ENCODE peak calls at places on chromosomes 16 and 17, in eight cellular contexts. F is effector memory CD4-positive, alpha-beta T cell; N is bronchial epithelial cell; E is fibroblast of the aortic adventitia; R is naive thymus-derived CD4-positive, alpha-beta T cell; Z is Caco-2; W is right cardiac atrium; M is CD8-positive, alpha-beta T cell. O is an unnamed sample.

GRCh38 chr16:22673463-22673862 is 140.5 kb upstream of the HS3ST2 start:
- DNase-seq in M (no peak), W (no peak), F (no peak), Z (no peak), R (no peak), E (no peak), N (no peak), O (no peak)

GRCh38 chr17:73323622-73324455 is 12.0 kb upstream of the CDC42EP4 start:
- DNase-seq in W (peak; percentile 64), M (no peak), F (no peak), N (peak; percentile 94), E (no peak), Z (no peak), R (no peak), O (no peak)

GRCh38 chr16:11475896-11476630 is 110.7 kb downstream of the LITAF start:
- DNase-seq in W (no peak), R (no peak), E (no peak), Z (no peak), N (no peak), F (no peak), M (no peak), O (no peak)

GRCh38 chr17:48560452-48560817 is 15.5 kb upstream of the HOXB2 start:
- DNase-seq in N (no peak), M (no peak), R (no peak), E (no peak), Z (no peak), W (no peak), F (no peak), O (no peak)

GRCh38 chr17:78412403-78412802 is 34.0 kb downstream of the PGS1 start:
- DNase-seq in Z (peak; percentile 44), M (no peak), E (no peak), W (no peak), N (no peak), R (peak; percentile 21), F (no peak), O (no peak)

GRCh38 chr16:84859681-84860080 is 39.9 kb downstream of the CRISPLD2 start:
- DNase-seq in R (no peak), W (no peak), Z (no peak), F (no peak), M (no peak), N (no peak), E (no peak), O (no peak)

GRCh38 chr17:17911003-17911613 is 61.1 kb downstream of the TOM1L2 start:
- DNase-seq in E (no peak), N (no peak), F (no peak), Z (no peak), M (no peak), R (no peak), W (no peak), O (no peak)

GRCh38 chr16:31253642-31254045 is 6.1 kb upstream of the ITGAM start:
- DNase-seq in Z (peak; percentile 19), R (no peak), E (no peak), W (peak; percentile 44), N (peak; percentile 7), F (no peak), M (no peak), O (no peak)

GRCh38 chr16:81649561-81649960 is 129.5 kb upstream of the PLCG2 start:
- DNase-seq in E (peak; percentile 27), W (no peak), N (no peak), M (no peak), F (no peak), R (no peak), Z (no peak), O (no peak)

GRCh38 chr16:66247516-66248089 is 118.9 kb upstream of the CDH5 start:
- DNase-seq in R (no peak), N (peak; percentile 20), M (no peak), F (no peak), W (peak; percentile 51), Z (no peak), E (peak; percentile 66), O (no peak)

GRCh38 chr16:85402910-85403692 is 210.0 kb upstream of the GSE1 start:
- DNase-seq in M (no peak), F (no peak), R (no peak), E (peak; percentile 43), Z (peak; percentile 7), N (no peak), W (peak; percentile 68), O (peak; percentile 79)

GRCh38 chr17:31631759-31632158 is 227.3 kb downstream of the COPRS start:
- DNase-seq in Z (no peak), F (no peak), R (no peak), W (no peak), E (no peak), M (no peak), N (no peak), O (no peak)

DNA sequence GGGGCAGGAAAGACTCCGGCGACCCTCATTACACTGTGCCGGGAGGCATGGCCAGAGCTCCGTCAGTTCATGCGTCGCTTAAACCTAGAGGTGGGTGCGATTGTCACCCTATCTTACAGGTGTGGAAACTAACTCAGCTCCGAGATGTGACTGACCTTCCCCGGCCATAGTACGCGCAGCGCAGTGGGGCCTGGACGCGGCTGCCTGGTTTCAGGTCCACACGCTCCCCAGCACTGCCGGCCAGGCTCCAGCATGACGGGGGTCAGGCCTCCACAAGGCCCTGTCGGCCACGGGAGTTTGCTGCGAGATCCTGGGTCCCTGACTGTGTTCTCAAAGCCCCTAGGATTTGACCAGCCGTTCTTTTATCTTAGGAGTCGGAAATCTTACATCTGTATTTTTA is 34.4 kb downstream of the JPH3 start:
- DNase-seq in N (no peak), M (no peak), F (no peak), E (no peak), W (no peak), Z (no peak), R (no peak), O (no peak)
- H3K4me3 ChIP-seq in N (no peak overlapping the region), M (no peak overlapping the region), F (no peak overlapping the region), E (no peak overlapping the region), W (no peak overlapping the region), Z (no peak overlapping the region), R (no peak overlapping the region), O (no peak overlapping the region)

GRCh38 chr17:75033346-75034235 is 13.2 kb downstream of the ATP5PD start:
- DNase-seq in R (peak; percentile 86), E (peak; percentile 94), N (peak; percentile 81), M (peak; percentile 65), W (peak; percentile 87), Z (peak; percentile 99), F (peak; percentile 78), O (no peak)

GRCh38 chr17:75034236-75034908 is 12.4 kb downstream of the ATP5PD start:
- DNase-seq in E (peak; percentile 87), F (peak; percentile 64), W (peak; percentile 89), N (peak; percentile 80), R (peak; percentile 76), M (peak; percentile 63), Z (peak; percentile 96), O (peak; percentile 70)

GRCh38 chr17:75030161-75030560 is 16.6 kb downstream of the ATP5PD start:
- DNase-seq in E (no peak), Z (no peak), R (no peak), N (no peak), F (no peak), W (no peak), M (no peak), O (no peak)

GRCh38 chr17:75031972-75032895 is 14.5 kb downstream of the ATP5PD start:
- DNase-seq in Z (peak; percentile 60), N (peak; percentile 64), R (peak; percentile 73), E (peak; percentile 83), M (peak; percentile 19), F (peak; percentile 53), W (peak; percentile 85), O (no peak)

GRCh38 chr17:75032896-75033294 is 13.9 kb downstream of the ATP5PD start:
- DNase-seq in R (no peak), N (no peak), E (peak; percentile 29), F (no peak), W (peak; percentile 48), Z (no peak), M (no peak), O (no peak)
- H3K4me3 ChIP-seq in R (peak overlapping the region; percentile 72), N (no peak overlapping the region), E (peak overlapping the region; percentile 84), F (peak overlapping the region; percentile 57), W (peak overlapping the region; percentile 37), Z (peak overlapping the region; percentile 91), M (no peak overlapping the region), O (no peak overlapping the region)

DNA sequence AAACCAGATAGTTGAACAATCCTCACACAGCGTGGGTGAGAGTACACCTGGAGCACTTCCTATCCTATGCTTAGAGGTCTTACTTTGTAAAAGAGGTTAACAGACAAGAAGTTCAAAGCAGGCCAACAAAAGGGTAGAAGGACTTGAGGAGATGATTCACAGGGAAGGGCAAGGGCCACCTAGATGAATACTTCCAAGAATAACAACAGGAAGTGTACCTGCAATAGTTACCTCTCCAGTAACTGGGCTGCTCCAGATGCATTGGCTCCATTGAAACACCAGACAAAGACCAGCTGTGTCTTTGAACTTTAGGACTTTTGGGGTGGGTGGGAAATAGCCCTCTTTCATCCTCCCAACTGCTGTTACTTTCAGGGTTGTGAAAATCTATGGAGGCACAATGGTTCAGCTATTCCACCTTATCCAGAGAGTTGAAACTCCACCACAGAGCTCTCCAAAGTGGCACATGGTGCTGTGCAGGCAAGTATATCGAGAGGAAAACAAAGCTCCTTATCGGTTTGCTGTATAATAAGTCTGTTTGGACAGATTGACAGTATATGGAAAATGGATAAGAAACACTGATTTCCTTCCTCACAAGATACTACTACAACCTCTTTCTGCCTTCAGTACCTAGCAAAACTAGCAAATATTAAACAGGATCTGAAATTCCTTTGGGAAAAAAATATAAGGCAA is 22.7 kb downstream of the RNF43 start:
- DNase-seq in E (no peak), W (no peak), F (no peak), N (peak; percentile 65), M (no peak), Z (no peak), R (no peak), O (no peak)
- H3K4me3 ChIP-seq in E (no peak overlapping the region), W (no peak overlapping the region), F (no peak overlapping the region), N (no peak overlapping the region), M (no peak overlapping the region), Z (no peak overlapping the region), R (no peak overlapping the region), O (no peak overlapping the region)

GRCh38 chr16:1381655-1382406 is 30.1 kb downstream of the GNPTG start:
- DNase-seq in N (no peak), M (no peak), R (no peak), Z (no peak), W (no peak), F (no peak), E (no peak), O (no peak)

GRCh38 chr16:1379054-1379862 is 27.5 kb downstream of the GNPTG start:
- DNase-seq in M (peak; percentile 55), Z (peak; percentile 75), N (peak; percentile 66), E (peak; percentile 55), R (peak; percentile 33), W (peak; percentile 91), F (peak; percentile 66), O (peak; percentile 26)

GRCh38 chr16:1378804-1379053 is 27.0 kb downstream of the GNPTG start:
- DNase-seq in N (no peak), Z (no peak), M (no peak), F (no peak), E (no peak), R (no peak), W (no peak), O (no peak)

GRCh38 chr16:1379863-1380174 is 28.1 kb downstream of the GNPTG start:
- DNase-seq in W (no peak), E (no peak), M (no peak), R (no peak), F (no peak), Z (no peak), N (no peak), O (no peak)

DNA sequence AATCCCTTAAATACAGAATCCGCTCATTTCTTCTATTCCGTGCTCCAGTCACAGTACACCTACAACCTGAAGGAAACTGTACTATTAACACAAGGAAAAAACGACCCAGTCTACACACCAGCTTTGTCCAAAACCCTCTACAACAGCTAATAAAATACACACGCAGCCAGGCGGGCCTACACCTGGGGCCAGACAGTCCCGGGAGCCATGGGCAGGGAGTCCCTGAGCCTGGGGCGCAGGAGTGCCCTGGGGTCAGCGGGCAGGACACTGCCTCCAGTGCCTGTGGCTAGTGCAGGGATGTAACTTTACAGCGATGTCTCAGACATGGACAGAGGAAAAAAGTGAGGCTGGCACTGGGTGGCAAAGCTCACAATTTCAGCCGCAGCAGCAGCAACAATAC is 28.5 kb downstream of the GNPTG start:
- DNase-seq in R (no peak), Z (no peak), N (no peak), W (no peak), E (no peak), F (no peak), M (no peak), O (no peak)
- H3K4me3 ChIP-seq in R (no peak overlapping the region), Z (peak overlapping the region; percentile 69), N (no peak overlapping the region), W (no peak overlapping the region), E (no peak overlapping the region), F (peak overlapping the region; percentile 39), M (no peak overlapping the region), O (no peak overlapping the region)

O was measured in Jurkat, Clone E6-1.